ENCODE peak calls at places on chromosomes 11 and 22, in eight cellular contexts. One of them, this sample, is unnamed.

GRCh38 chr11:74443071-74443864 is 24.1 kb downstream of the KCNE3 start:
- DNase-seq in fibroblast of lung: peak; percentile 45
- DNase-seq in AG09309: no peak
- DNase-seq in WTC11: no peak
- DNase-seq in AG09319: no peak
- DNase-seq in lower lobe of right lung: no peak
- DNase-seq in cardiac fibroblast: peak; percentile 47
- DNase-seq in neural progenitor cell: peak; percentile 45
- DNase-seq in this sample: no peak

GRCh38 chr11:27718346-27718852 is 18.1 kb upstream of the BDNF start:
- DNase-seq in fibroblast of lung: peak; percentile 93
- DNase-seq in AG09309: peak; percentile 94
- DNase-seq in AG09319: peak; percentile 97
- DNase-seq in cardiac fibroblast: peak; percentile 81
- DNase-seq in WTC11: peak; percentile 75
- DNase-seq in lower lobe of right lung: no peak
- DNase-seq in neural progenitor cell: peak; percentile 91
- DNase-seq in this sample: peak; percentile 93

GRCh38 chr11:122082203-122082602 is 33.8 kb downstream of the BLID start:
- DNase-seq in fibroblast of lung: peak; percentile 71
- DNase-seq in neural progenitor cell: no peak
- DNase-seq in AG09309: no peak
- DNase-seq in lower lobe of right lung: no peak
- DNase-seq in cardiac fibroblast: no peak
- DNase-seq in AG09319: no peak
- DNase-seq in WTC11: no peak
- DNase-seq in this sample: no peak

GRCh38 chr22:36611241-36611976 is 82.4 kb upstream of the EIF3D start:
- DNase-seq in AG09319: no peak
- DNase-seq in lower lobe of right lung: no peak
- DNase-seq in WTC11: no peak
- DNase-seq in cardiac fibroblast: no peak
- DNase-seq in AG09309: no peak
- DNase-seq in neural progenitor cell: no peak
- DNase-seq in fibroblast of lung: no peak
- DNase-seq in this sample: no peak

GRCh38 chr11:973237-973636 is 47.6 kb downstream of the AP2A2 start:
- DNase-seq in fibroblast of lung: no peak
- DNase-seq in WTC11: no peak
- DNase-seq in neural progenitor cell: no peak
- DNase-seq in AG09319: no peak
- DNase-seq in AG09309: no peak
- DNase-seq in cardiac fibroblast: no peak
- DNase-seq in lower lobe of right lung: no peak
- DNase-seq in this sample: no peak

GRCh38 chr11:10405858-10406592 is 49.0 kb upstream of the AMPD3 start:
- DNase-seq in fibroblast of lung: peak; percentile 87
- DNase-seq in lower lobe of right lung: peak; percentile 57
- DNase-seq in cardiac fibroblast: peak; percentile 93
- DNase-seq in neural progenitor cell: peak; percentile 88
- DNase-seq in AG09319: peak; percentile 70
- DNase-seq in WTC11: peak; percentile 57
- DNase-seq in AG09309: peak; percentile 74
- DNase-seq in this sample: peak; percentile 77

GRCh38 chr11:79441159-79441875 is 487 bp upstream of the TENM4 start:
- DNase-seq in fibroblast of lung: peak; percentile 78
- DNase-seq in WTC11: no peak
- DNase-seq in AG09309: no peak
- DNase-seq in neural progenitor cell: peak; percentile 31
- DNase-seq in lower lobe of right lung: no peak
- DNase-seq in cardiac fibroblast: peak; percentile 7
- DNase-seq in AG09319: no peak
- DNase-seq in this sample: no peak

GRCh38 chr11:122646549-122647340 is 8.8 kb upstream of the UBASH3B start:
- DNase-seq in fibroblast of lung: peak; percentile 91
- DNase-seq in lower lobe of right lung: no peak
- DNase-seq in AG09309: no peak
- DNase-seq in AG09319: no peak
- DNase-seq in cardiac fibroblast: peak; percentile 81
- DNase-seq in WTC11: no peak
- DNase-seq in neural progenitor cell: no peak
- DNase-seq in this sample: no peak

GRCh38 chr11:61611309-61611708 is 30.4 kb upstream of the SYT7 start:
- DNase-seq in fibroblast of lung: no peak
- DNase-seq in cardiac fibroblast: no peak
- DNase-seq in neural progenitor cell: peak; percentile 42
- DNase-seq in lower lobe of right lung: no peak
- DNase-seq in AG09309: no peak
- DNase-seq in WTC11: no peak
- DNase-seq in AG09319: no peak
- DNase-seq in this sample: no peak

GRCh38 chr11:19962795-19963163 is 197.5 kb downstream of the DBX1 start:
- DNase-seq in neural progenitor cell: no peak
- DNase-seq in AG09309: peak; percentile 80
- DNase-seq in lower lobe of right lung: no peak
- DNase-seq in fibroblast of lung: peak; percentile 93
- DNase-seq in AG09319: no peak
- DNase-seq in WTC11: no peak
- DNase-seq in cardiac fibroblast: peak; percentile 70
- DNase-seq in this sample: peak; percentile 82

GRCh38 chr11:34825315-34825669 is 90.9 kb downstream of the APIP start:
- DNase-seq in AG09319: no peak
- DNase-seq in neural progenitor cell: no peak
- DNase-seq in WTC11: no peak
- DNase-seq in AG09309: no peak
- DNase-seq in fibroblast of lung: no peak
- DNase-seq in cardiac fibroblast: no peak
- DNase-seq in lower lobe of right lung: no peak
- DNase-seq in this sample: no peak

GRCh38 chr11:96055706-96056387 is 131.9 kb upstream of the MTMR2 start:
- DNase-seq in lower lobe of right lung: no peak
- DNase-seq in AG09319: no peak
- DNase-seq in fibroblast of lung: peak; percentile 97
- DNase-seq in AG09309: no peak
- DNase-seq in neural progenitor cell: peak; percentile 43
- DNase-seq in cardiac fibroblast: peak; percentile 68
- DNase-seq in WTC11: no peak
- DNase-seq in this sample: no peak

DNA sequence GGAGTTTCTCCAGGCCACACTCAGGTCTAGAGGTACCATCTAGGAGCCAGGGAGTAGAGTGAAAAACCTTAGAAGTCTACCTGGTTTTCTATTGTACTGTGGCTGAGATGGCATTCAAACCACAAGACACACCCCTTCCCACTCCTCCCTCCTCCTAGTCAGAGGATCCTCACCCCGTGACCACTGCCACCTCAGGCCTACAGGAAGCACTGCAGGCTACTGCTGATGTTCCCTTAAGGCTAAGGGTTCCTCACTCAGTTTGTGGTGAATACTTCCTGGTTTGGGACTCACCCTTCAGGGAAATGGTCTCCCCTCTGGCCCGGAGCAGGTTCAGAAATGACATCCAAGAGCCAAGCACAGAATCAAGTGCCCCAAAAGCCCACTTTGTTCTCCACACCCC is 1293.9 kb downstream of the JRKL start:
- DNase-seq in WTC11: peak; percentile 56
- DNase-seq in lower lobe of right lung: no peak
- DNase-seq in neural progenitor cell: peak; percentile 23
- DNase-seq in AG09309: no peak
- DNase-seq in fibroblast of lung: no peak
- DNase-seq in cardiac fibroblast: peak; percentile 23
- DNase-seq in AG09319: no peak
- DNase-seq in this sample: no peak
- TF ChIP-seq CTCF in WTC11: peak; percentile 18
- TF ChIP-seq CTCF in lower lobe of right lung: no peak
- TF ChIP-seq CTCF in neural progenitor cell: peak; percentile 17
- TF ChIP-seq CTCF in AG09309: no peak
- TF ChIP-seq CTCF in fibroblast of lung: no peak
- TF ChIP-seq CTCF in cardiac fibroblast: no peak
- TF ChIP-seq CTCF in AG09319: no peak
- TF ChIP-seq CTCF in this sample: no peak

GRCh38 chr22:30816413-30816812 is 121.7 kb downstream of the OSBP2 start:
- DNase-seq in cardiac fibroblast: no peak
- DNase-seq in AG09319: no peak
- DNase-seq in neural progenitor cell: no peak
- DNase-seq in WTC11: no peak
- DNase-seq in lower lobe of right lung: no peak
- DNase-seq in AG09309: no peak
- DNase-seq in fibroblast of lung: no peak
- DNase-seq in this sample: no peak
- TF ChIP-seq CTCF in cardiac fibroblast: no peak
- TF ChIP-seq CTCF in AG09319: no peak
- TF ChIP-seq CTCF in neural progenitor cell: no peak
- TF ChIP-seq CTCF in WTC11: no peak
- TF ChIP-seq CTCF in lower lobe of right lung: no peak
- TF ChIP-seq CTCF in AG09309: no peak
- TF ChIP-seq CTCF in fibroblast of lung: no peak
- TF ChIP-seq CTCF in this sample: no peak

GRCh38 chr11:36056160-36056751 is 112.4 kb downstream of the LDLRAD3 start:
- DNase-seq in AG09309: no peak
- DNase-seq in cardiac fibroblast: peak; percentile 64
- DNase-seq in lower lobe of right lung: no peak
- DNase-seq in neural progenitor cell: peak; percentile 66
- DNase-seq in AG09319: no peak
- DNase-seq in fibroblast of lung: no peak
- DNase-seq in WTC11: peak; percentile 71
- DNase-seq in this sample: no peak
- TF ChIP-seq CTCF in AG09309: peak; percentile 50
- TF ChIP-seq CTCF in cardiac fibroblast: peak; percentile 65
- TF ChIP-seq CTCF in lower lobe of right lung: peak; percentile 44
- TF ChIP-seq CTCF in neural progenitor cell: peak; percentile 75
- TF ChIP-seq CTCF in AG09319: peak; percentile 37
- TF ChIP-seq CTCF in fibroblast of lung: peak; percentile 63
- TF ChIP-seq CTCF in WTC11: peak; percentile 81
- TF ChIP-seq CTCF in this sample: peak; percentile 52

GRCh38 chr11:2120359-2121100 is 18.7 kb downstream of the IGF2 start:
- DNase-seq in lower lobe of right lung: no peak
- DNase-seq in neural progenitor cell: no peak
- DNase-seq in AG09309: no peak
- DNase-seq in fibroblast of lung: peak; percentile 15
- DNase-seq in cardiac fibroblast: no peak
- DNase-seq in AG09319: no peak
- DNase-seq in WTC11: no peak
- DNase-seq in this sample: no peak
- TF ChIP-seq CTCF in lower lobe of right lung: no peak
- TF ChIP-seq CTCF in neural progenitor cell: no peak
- TF ChIP-seq CTCF in AG09309: no peak
- TF ChIP-seq CTCF in fibroblast of lung: no peak
- TF ChIP-seq CTCF in cardiac fibroblast: no peak
- TF ChIP-seq CTCF in AG09319: peak; percentile 23
- TF ChIP-seq CTCF in WTC11: no peak
- TF ChIP-seq CTCF in this sample: no peak

GRCh38 chr11:71341596-71341995 is 89.2 kb upstream of the SHANK2 start:
- DNase-seq in AG09309: no peak
- DNase-seq in fibroblast of lung: no peak
- DNase-seq in lower lobe of right lung: peak; percentile 28
- DNase-seq in neural progenitor cell: no peak
- DNase-seq in cardiac fibroblast: no peak
- DNase-seq in WTC11: no peak
- DNase-seq in AG09319: no peak
- DNase-seq in this sample: no peak

GRCh38 chr11:71342116-71342515 is 89.7 kb upstream of the SHANK2 start:
- DNase-seq in neural progenitor cell: no peak
- DNase-seq in cardiac fibroblast: peak; percentile 13
- DNase-seq in lower lobe of right lung: peak; percentile 44
- DNase-seq in AG09309: no peak
- DNase-seq in WTC11: no peak
- DNase-seq in AG09319: no peak
- DNase-seq in fibroblast of lung: peak; percentile 6
- DNase-seq in this sample: no peak

GRCh38 chr11:71341173-71341572 is 88.8 kb upstream of the SHANK2 start:
- DNase-seq in cardiac fibroblast: no peak
- DNase-seq in lower lobe of right lung: no peak
- DNase-seq in neural progenitor cell: no peak
- DNase-seq in AG09309: no peak
- DNase-seq in fibroblast of lung: no peak
- DNase-seq in AG09319: no peak
- DNase-seq in WTC11: no peak
- DNase-seq in this sample: no peak

GRCh38 chr11:71342951-71343827 is 90.8 kb upstream of the SHANK2 start:
- DNase-seq in cardiac fibroblast: peak; percentile 5
- DNase-seq in AG09309: no peak
- DNase-seq in lower lobe of right lung: peak; percentile 57
- DNase-seq in WTC11: peak; percentile 84
- DNase-seq in neural progenitor cell: peak; percentile 72
- DNase-seq in fibroblast of lung: no peak
- DNase-seq in AG09319: no peak
- DNase-seq in this sample: no peak

GRCh38 chr11:71343828-71344400 is 91.5 kb upstream of the SHANK2 start:
- DNase-seq in cardiac fibroblast: no peak
- DNase-seq in WTC11: no peak
- DNase-seq in AG09319: no peak
- DNase-seq in neural progenitor cell: no peak
- DNase-seq in lower lobe of right lung: no peak
- DNase-seq in AG09309: no peak
- DNase-seq in fibroblast of lung: no peak
- DNase-seq in this sample: no peak
- TF ChIP-seq CTCF in cardiac fibroblast: no peak
- TF ChIP-seq CTCF in WTC11: no peak
- TF ChIP-seq CTCF in AG09319: no peak
- TF ChIP-seq CTCF in neural progenitor cell: no peak
- TF ChIP-seq CTCF in lower lobe of right lung: no peak
- TF ChIP-seq CTCF in AG09309: no peak
- TF ChIP-seq CTCF in fibroblast of lung: no peak
- TF ChIP-seq CTCF in this sample: no peak

This sample was measured in AG04450.